ENCODE peak calls at places on chromosomes 12 and 14, in six cellular contexts. One of them, this sample, is unnamed.

GRCh38 chr12:69350002-69350626 is 1.9 kb downstream of the LYZ start:
- DNase-seq in HCT116: no peak
- DNase-seq in GM12878: no peak
- DNase-seq in K562: no peak
- DNase-seq in H1: no peak
- DNase-seq in HepG2: no peak
- DNase-seq in this sample: no peak

GRCh38 chr14:29243355-29243754 is 476.8 kb downstream of the FOXG1 start:
- DNase-seq in K562: no peak
- DNase-seq in H1: no peak
- DNase-seq in HepG2: no peak
- DNase-seq in GM12878: no peak
- DNase-seq in HCT116: no peak
- DNase-seq in this sample: no peak

GRCh38 chr12:88111074-88111652 is 30.7 kb downstream of the CEP290 start:
- DNase-seq in H1: no peak
- DNase-seq in GM12878: peak; percentile 2
- DNase-seq in K562: peak; percentile 25
- DNase-seq in HCT116: peak; percentile 38
- DNase-seq in HepG2: peak; percentile 24
- DNase-seq in this sample: peak; percentile 25

GRCh38 chr14:103140316-103141109 is 17.3 kb downstream of the TNFAIP2 start:
- DNase-seq in HepG2: peak; percentile 39
- DNase-seq in HCT116: no peak
- DNase-seq in K562: peak; percentile 47
- DNase-seq in H1: no peak
- DNase-seq in GM12878: peak; percentile 94
- DNase-seq in this sample: no peak

GRCh38 chr14:70789961-70790360 is 19.4 kb downstream of the MAP3K9 start:
- DNase-seq in HCT116: no peak
- DNase-seq in HepG2: no peak
- DNase-seq in H1: no peak
- DNase-seq in K562: no peak
- DNase-seq in GM12878: no peak
- DNase-seq in this sample: no peak

GRCh38 chr14:104023325-104024055 is 62.0 kb upstream of the ASPG start:
- DNase-seq in GM12878: no peak
- DNase-seq in HCT116: no peak
- DNase-seq in H1: no peak
- DNase-seq in K562: no peak
- DNase-seq in HepG2: no peak
- DNase-seq in this sample: no peak

GRCh38 chr12:62600038-62600437 is 133.4 kb downstream of the MON2 start:
- DNase-seq in K562: peak; percentile 15
- DNase-seq in HepG2: no peak
- DNase-seq in H1: no peak
- DNase-seq in GM12878: no peak
- DNase-seq in HCT116: no peak
- DNase-seq in this sample: no peak

GRCh38 chr12:127942981-127943380 is 324.0 kb upstream of the TMEM132C start:
- DNase-seq in HepG2: no peak
- DNase-seq in H1: no peak
- DNase-seq in GM12878: no peak
- DNase-seq in K562: no peak
- DNase-seq in HCT116: no peak
- DNase-seq in this sample: no peak

GRCh38 chr12:74379114-74379513 is 158.5 kb upstream of the ATXN7L3B start:
- DNase-seq in H1: no peak
- DNase-seq in K562: no peak
- DNase-seq in GM12878: no peak
- DNase-seq in HepG2: no peak
- DNase-seq in HCT116: no peak
- DNase-seq in this sample: no peak

GRCh38 chr14:45434221-45434620 is 181.2 kb upstream of the MIS18BP1 start:
- DNase-seq in GM12878: no peak
- DNase-seq in H1: no peak
- DNase-seq in HepG2: no peak
- DNase-seq in K562: no peak
- DNase-seq in HCT116: no peak
- DNase-seq in this sample: no peak

GRCh38 chr14:96135285-96135684 is 69.4 kb upstream of the BDKRB2 start:
- DNase-seq in H1: no peak
- DNase-seq in HCT116: no peak
- DNase-seq in K562: no peak
- DNase-seq in GM12878: no peak
- DNase-seq in HepG2: no peak
- DNase-seq in this sample: no peak

GRCh38 chr12:6734506-6735082 is 10.7 kb downstream of the COPS7A start:
- DNase-seq in HepG2: no peak
- DNase-seq in H1: no peak
- DNase-seq in HCT116: no peak
- DNase-seq in K562: no peak
- DNase-seq in GM12878: no peak
- DNase-seq in this sample: no peak

GRCh38 chr12:1670815-1671268 is 20.0 kb upstream of the ADIPOR2 start:
- DNase-seq in K562: no peak
- DNase-seq in H1: peak; percentile 37
- DNase-seq in GM12878: no peak
- DNase-seq in HepG2: no peak
- DNase-seq in HCT116: no peak
- DNase-seq in this sample: no peak

GRCh38 chr14:103354141-103354540 is 20.1 kb downstream of the EIF5 start:
- DNase-seq in HCT116: no peak
- DNase-seq in GM12878: no peak
- DNase-seq in K562: no peak
- DNase-seq in H1: no peak
- DNase-seq in HepG2: no peak
- DNase-seq in this sample: no peak

GRCh38 chr12:52061470-52062166 is 8.2 kb upstream of the ATG101 start:
- DNase-seq in K562: no peak
- DNase-seq in H1: no peak
- DNase-seq in HCT116: no peak
- DNase-seq in GM12878: no peak
- DNase-seq in HepG2: peak; percentile 91
- DNase-seq in this sample: no peak

DNA sequence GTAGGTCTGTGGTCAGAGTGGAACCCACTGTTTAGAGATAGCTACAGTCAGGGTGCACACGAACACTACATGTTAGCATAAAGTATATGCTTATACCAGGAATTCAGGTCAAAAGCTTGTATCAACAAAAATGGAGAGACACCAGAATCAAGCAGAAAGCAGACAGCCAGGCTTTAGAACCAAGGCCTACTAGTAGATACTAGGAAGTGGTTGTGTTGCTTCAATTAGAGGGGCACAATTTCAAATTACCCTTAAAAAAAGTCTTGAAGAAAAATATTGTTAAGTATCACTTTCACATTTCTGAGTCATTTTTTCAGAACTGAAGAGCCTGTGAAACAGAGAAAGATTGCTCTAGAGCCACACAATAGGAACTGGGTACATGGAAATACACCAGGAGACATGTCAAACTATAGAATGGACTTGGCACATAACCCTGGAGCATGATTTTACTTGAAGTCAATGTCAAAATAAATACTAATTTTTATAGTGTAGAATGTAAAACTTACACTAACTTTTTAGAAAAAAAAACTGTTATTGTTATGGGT is 41.6 kb downstream of the LRRC9 start:
- DNase-seq in K562: no peak
- DNase-seq in HCT116: no peak
- DNase-seq in H1: no peak
- DNase-seq in GM12878: no peak
- DNase-seq in HepG2: no peak
- DNase-seq in this sample: no peak
- TF ChIP-seq YY1 in K562: no peak
- TF ChIP-seq YY1 in HCT116: no peak
- TF ChIP-seq YY1 in H1: no peak
- TF ChIP-seq YY1 in GM12878: no peak
- TF ChIP-seq YY1 in HepG2: no peak
- TF ChIP-seq YY1 in this sample: no peak

DNA sequence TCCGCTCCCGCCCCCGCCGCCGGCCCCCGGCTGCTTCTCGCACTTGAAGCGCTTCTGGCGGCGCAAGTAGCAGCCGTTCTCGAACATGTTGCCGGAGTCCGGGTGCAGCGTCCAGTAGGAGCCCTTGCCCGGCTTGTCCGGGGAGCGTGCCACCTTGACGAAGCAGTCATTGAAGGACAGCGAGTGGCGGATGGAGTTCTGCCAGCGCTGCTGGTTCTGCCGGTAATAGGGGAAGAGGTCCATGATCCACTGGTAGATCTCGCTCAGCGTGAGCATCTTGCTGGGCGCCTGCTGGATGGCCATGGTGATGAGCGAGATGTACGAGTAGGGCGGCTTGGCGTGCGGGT is 3.1 kb downstream of the FOXA1 start:
- DNase-seq in K562: no peak
- DNase-seq in HCT116: no peak
- DNase-seq in H1: peak; percentile 82
- DNase-seq in HepG2: no peak
- DNase-seq in GM12878: no peak
- DNase-seq in this sample: no peak
- H3K27ac ChIP-seq in K562: no peak overlapping the region
- H3K27ac ChIP-seq in HCT116: no peak overlapping the region
- H3K27ac ChIP-seq in H1: no peak overlapping the region
- H3K27ac ChIP-seq in HepG2: no peak overlapping the region
- H3K27ac ChIP-seq in GM12878: no peak overlapping the region
- H3K27ac ChIP-seq in this sample: no peak overlapping the region

DNA sequence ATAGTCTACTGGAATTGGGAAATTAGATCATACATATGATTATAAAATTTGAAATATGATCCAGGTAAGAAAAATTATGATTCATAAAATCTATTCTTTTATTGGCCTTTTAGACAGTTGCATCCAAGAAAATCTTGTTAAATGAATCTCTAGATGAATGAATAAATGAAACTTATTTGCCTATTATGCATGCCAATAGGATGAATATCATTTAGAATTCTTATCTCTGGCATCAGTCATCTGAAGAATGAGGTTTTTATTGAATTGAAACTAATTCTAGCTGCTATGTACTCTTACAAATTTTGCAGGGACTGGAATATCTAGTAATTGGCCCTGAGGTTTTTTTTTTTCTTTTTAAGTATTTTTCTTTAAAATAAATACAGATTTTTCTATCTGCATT is 475.5 kb downstream of the NAV3 start:
- DNase-seq in HepG2: no peak
- DNase-seq in GM12878: no peak
- DNase-seq in K562: no peak
- DNase-seq in HCT116: no peak
- DNase-seq in H1: no peak
- DNase-seq in this sample: no peak
- TF ChIP-seq YY1 in HepG2: no peak
- TF ChIP-seq YY1 in GM12878: no peak
- TF ChIP-seq YY1 in K562: no peak
- TF ChIP-seq YY1 in HCT116: no peak
- TF ChIP-seq YY1 in H1: no peak
- TF ChIP-seq YY1 in this sample: no peak

GRCh38 chr14:100603341-100604125 is 16.3 kb upstream of the BEGAIN start:
- DNase-seq in HCT116: no peak
- DNase-seq in K562: no peak
- DNase-seq in GM12878: no peak
- DNase-seq in HepG2: no peak
- DNase-seq in H1: no peak
- DNase-seq in this sample: peak; percentile 17

GRCh38 chr14:100604126-100604501 is 16.9 kb upstream of the BEGAIN start:
- DNase-seq in K562: no peak
- DNase-seq in HCT116: no peak
- DNase-seq in HepG2: no peak
- DNase-seq in GM12878: no peak
- DNase-seq in H1: no peak
- DNase-seq in this sample: peak; percentile 19

GRCh38 chr14:100601914-100602313 is 14.7 kb upstream of the BEGAIN start:
- DNase-seq in H1: no peak
- DNase-seq in GM12878: no peak
- DNase-seq in HepG2: no peak
- DNase-seq in HCT116: no peak
- DNase-seq in K562: no peak
- DNase-seq in this sample: no peak

GRCh38 chr14:100602621-100603020 is 15.4 kb upstream of the BEGAIN start:
- DNase-seq in H1: no peak
- DNase-seq in HepG2: no peak
- DNase-seq in HCT116: no peak
- DNase-seq in GM12878: no peak
- DNase-seq in K562: no peak
- DNase-seq in this sample: no peak

GRCh38 chr14:100601064-100601463 is 13.8 kb upstream of the BEGAIN start:
- DNase-seq in K562: no peak
- DNase-seq in HepG2: no peak
- DNase-seq in GM12878: no peak
- DNase-seq in H1: no peak
- DNase-seq in HCT116: no peak
- DNase-seq in this sample: no peak
- H3K27ac ChIP-seq in K562: no peak overlapping the region
- H3K27ac ChIP-seq in HepG2: no peak overlapping the region
- H3K27ac ChIP-seq in GM12878: no peak overlapping the region
- H3K27ac ChIP-seq in H1: no peak overlapping the region
- H3K27ac ChIP-seq in HCT116: no peak overlapping the region
- H3K27ac ChIP-seq in this sample: no peak overlapping the region

GRCh38 chr14:23487216-23487615 is 17.7 kb downstream of the NGDN start:
- DNase-seq in K562: no peak
- DNase-seq in H1: no peak
- DNase-seq in HCT116: no peak
- DNase-seq in HepG2: no peak
- DNase-seq in GM12878: no peak
- DNase-seq in this sample: no peak
- TF ChIP-seq YY1 in K562: no peak
- TF ChIP-seq YY1 in H1: no peak
- TF ChIP-seq YY1 in HCT116: no peak
- TF ChIP-seq YY1 in HepG2: no peak
- TF ChIP-seq YY1 in GM12878: no peak
- TF ChIP-seq YY1 in this sample: no peak

DNA sequence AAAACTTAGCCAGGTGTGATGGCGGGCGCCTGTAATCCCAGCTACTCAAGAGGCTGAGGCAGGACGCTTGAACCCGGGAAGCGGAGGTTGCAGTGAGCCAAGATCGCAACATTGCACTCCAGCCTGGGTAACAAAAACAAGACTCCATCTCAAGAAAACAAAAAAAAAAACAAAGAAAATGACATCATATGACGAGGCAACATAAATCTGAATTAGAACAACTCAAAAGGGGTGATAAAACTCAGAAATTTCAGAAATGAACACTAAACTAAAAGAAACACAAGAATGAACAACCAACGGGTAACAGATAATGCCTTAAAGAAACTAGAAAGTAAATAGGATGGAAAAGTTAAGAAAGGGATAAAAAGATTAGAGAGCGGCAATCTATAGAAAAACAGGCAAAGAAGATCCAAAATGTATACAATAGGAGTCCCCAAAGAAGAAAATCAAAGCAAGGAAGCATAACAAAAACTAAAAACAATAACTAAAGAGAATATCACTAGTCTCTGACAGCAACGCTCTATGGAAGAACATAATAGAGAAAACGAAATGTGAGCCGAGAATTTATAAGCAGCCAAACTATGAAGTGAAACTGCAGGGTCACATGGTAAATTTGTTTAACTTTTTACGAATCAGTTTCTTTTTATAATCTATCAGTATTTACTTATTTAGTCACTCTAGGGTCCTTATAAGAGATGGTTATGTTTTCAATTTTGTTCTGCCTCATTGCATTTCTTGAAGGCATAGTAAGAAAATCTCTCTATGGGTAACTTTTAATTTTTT is 45.7 kb downstream of the SPPL3 start:
- DNase-seq in HCT116: no peak
- DNase-seq in K562: no peak
- DNase-seq in GM12878: no peak
- DNase-seq in HepG2: no peak
- DNase-seq in H1: no peak
- DNase-seq in this sample: no peak
- H3K27ac ChIP-seq in HCT116: no peak overlapping the region
- H3K27ac ChIP-seq in K562: no peak overlapping the region
- H3K27ac ChIP-seq in GM12878: no peak overlapping the region
- H3K27ac ChIP-seq in HepG2: no peak overlapping the region
- H3K27ac ChIP-seq in H1: no peak overlapping the region
- H3K27ac ChIP-seq in this sample: no peak overlapping the region

This sample was measured in SK-N-SH.